ENCODE peak calls at places on chromosomes 16 and 17, in nine cellular contexts. One of them, this sample, is unnamed.

GRCh38 chr17:81002409-81003361 is 11.0 kb downstream of the CHMP6 start:
- DNase-seq in Calu3: peak
- DNase-seq in neural progenitor cell: no peak
- DNase-seq in BE2C: peak
- DNase-seq in CD8-positive, alpha-beta T cell: no peak
- DNase-seq in tibial artery: no peak
- DNase-seq in heart right ventricle: peak
- DNase-seq in Panc1: no peak
- DNase-seq in OCI-LY7: no peak
- DNase-seq in this sample: peak

GRCh38 chr16:79728048-79728922 is 127.7 kb upstream of the MAF start:
- DNase-seq in BE2C: no peak
- DNase-seq in tibial artery: no peak
- DNase-seq in OCI-LY7: no peak
- DNase-seq in heart right ventricle: no peak
- DNase-seq in Calu3: no peak
- DNase-seq in Panc1: no peak
- DNase-seq in CD8-positive, alpha-beta T cell: no peak
- DNase-seq in neural progenitor cell: no peak
- DNase-seq in this sample: no peak

GRCh38 chr17:38326996-38327792 is 16.6 kb downstream of the GPR179 start:
- DNase-seq in neural progenitor cell: no peak
- DNase-seq in OCI-LY7: peak
- DNase-seq in CD8-positive, alpha-beta T cell: no peak
- DNase-seq in Panc1: no peak
- DNase-seq in BE2C: no peak
- DNase-seq in heart right ventricle: no peak
- DNase-seq in tibial artery: no peak
- DNase-seq in Calu3: no peak
- DNase-seq in this sample: no peak

GRCh38 chr16:81748476-81749198 is 30.5 kb upstream of the PLCG2 start:
- DNase-seq in neural progenitor cell: no peak
- DNase-seq in OCI-LY7: peak
- DNase-seq in tibial artery: no peak
- DNase-seq in heart right ventricle: no peak
- DNase-seq in Calu3: no peak
- DNase-seq in Panc1: no peak
- DNase-seq in BE2C: no peak
- DNase-seq in CD8-positive, alpha-beta T cell: no peak
- DNase-seq in this sample: no peak

GRCh38 chr17:50487213-50488096 is 8.8 kb downstream of the RSAD1 start:
- DNase-seq in CD8-positive, alpha-beta T cell: no peak
- DNase-seq in OCI-LY7: no peak
- DNase-seq in BE2C: no peak
- DNase-seq in heart right ventricle: no peak
- DNase-seq in neural progenitor cell: no peak
- DNase-seq in tibial artery: no peak
- DNase-seq in Panc1: no peak
- DNase-seq in Calu3: no peak
- DNase-seq in this sample: peak

GRCh38 chr16:27177031-27177774 is 26.1 kb upstream of the KDM8 start:
- DNase-seq in heart right ventricle: no peak
- DNase-seq in CD8-positive, alpha-beta T cell: no peak
- DNase-seq in Panc1: peak
- DNase-seq in neural progenitor cell: no peak
- DNase-seq in Calu3: no peak
- DNase-seq in OCI-LY7: no peak
- DNase-seq in BE2C: no peak
- DNase-seq in tibial artery: no peak
- DNase-seq in this sample: peak

GRCh38 chr17:494601-495195 is 142.1 kb upstream of the RPH3AL start:
- DNase-seq in neural progenitor cell: no peak
- DNase-seq in tibial artery: no peak
- DNase-seq in CD8-positive, alpha-beta T cell: peak
- DNase-seq in OCI-LY7: no peak
- DNase-seq in Calu3: no peak
- DNase-seq in heart right ventricle: no peak
- DNase-seq in BE2C: no peak
- DNase-seq in Panc1: no peak
- DNase-seq in this sample: no peak

GRCh38 chr16:72961863-72962262 is 86.1 kb downstream of the ZFHX3 start:
- DNase-seq in OCI-LY7: no peak
- DNase-seq in Calu3: no peak
- DNase-seq in neural progenitor cell: no peak
- DNase-seq in heart right ventricle: no peak
- DNase-seq in Panc1: no peak
- DNase-seq in CD8-positive, alpha-beta T cell: no peak
- DNase-seq in BE2C: no peak
- DNase-seq in tibial artery: peak
- DNase-seq in this sample: no peak

GRCh38 chr16:48366165-48367093 is 18.8 kb downstream of the SIAH1 start:
- DNase-seq in CD8-positive, alpha-beta T cell: peak
- DNase-seq in OCI-LY7: peak
- DNase-seq in Calu3: peak
- DNase-seq in neural progenitor cell: peak
- DNase-seq in heart right ventricle: no peak
- DNase-seq in Panc1: peak
- DNase-seq in tibial artery: peak
- DNase-seq in BE2C: peak
- DNase-seq in this sample: peak

GRCh38 chr16:70410736-70411135 is 28.2 kb downstream of the ST3GAL2 start:
- DNase-seq in neural progenitor cell: no peak
- DNase-seq in Panc1: no peak
- DNase-seq in OCI-LY7: no peak
- DNase-seq in Calu3: no peak
- DNase-seq in CD8-positive, alpha-beta T cell: no peak
- DNase-seq in heart right ventricle: no peak
- DNase-seq in tibial artery: no peak
- DNase-seq in BE2C: no peak
- DNase-seq in this sample: no peak

GRCh38 chr16:75529056-75529905 is 6.6 kb downstream of the CHST5 start:
- DNase-seq in Calu3: no peak
- DNase-seq in BE2C: no peak
- DNase-seq in Panc1: no peak
- DNase-seq in tibial artery: no peak
- DNase-seq in CD8-positive, alpha-beta T cell: no peak
- DNase-seq in OCI-LY7: no peak
- DNase-seq in neural progenitor cell: no peak
- DNase-seq in heart right ventricle: no peak
- DNase-seq in this sample: no peak

GRCh38 chr17:63928966-63929695 is 3.0 kb downstream of the CD79B start:
- DNase-seq in Calu3: no peak
- DNase-seq in tibial artery: no peak
- DNase-seq in heart right ventricle: no peak
- DNase-seq in OCI-LY7: no peak
- DNase-seq in CD8-positive, alpha-beta T cell: no peak
- DNase-seq in Panc1: no peak
- DNase-seq in neural progenitor cell: no peak
- DNase-seq in BE2C: no peak
- DNase-seq in this sample: no peak

GRCh38 chr17:45648642-45649041 is 135.5 kb upstream of the CRHR1 start:
- DNase-seq in tibial artery: no peak
- DNase-seq in BE2C: no peak
- DNase-seq in heart right ventricle: no peak
- DNase-seq in neural progenitor cell: peak
- DNase-seq in CD8-positive, alpha-beta T cell: no peak
- DNase-seq in Calu3: peak
- DNase-seq in OCI-LY7: no peak
- DNase-seq in Panc1: no peak
- DNase-seq in this sample: no peak
- TF ChIP-seq CTCF in tibial artery: no peak
- TF ChIP-seq CTCF in BE2C: no peak
- TF ChIP-seq CTCF in heart right ventricle: no peak
- TF ChIP-seq CTCF in neural progenitor cell: peak
- TF ChIP-seq CTCF in CD8-positive, alpha-beta T cell: no peak
- TF ChIP-seq CTCF in Calu3: peak
- TF ChIP-seq CTCF in OCI-LY7: peak
- TF ChIP-seq CTCF in Panc1: no peak
- TF ChIP-seq CTCF in this sample: peak

GRCh38 chr17:67624886-67625656 is 92.7 kb upstream of the NOL11 start:
- DNase-seq in Panc1: no peak
- DNase-seq in BE2C: peak
- DNase-seq in CD8-positive, alpha-beta T cell: no peak
- DNase-seq in tibial artery: no peak
- DNase-seq in heart right ventricle: no peak
- DNase-seq in Calu3: no peak
- DNase-seq in OCI-LY7: no peak
- DNase-seq in neural progenitor cell: no peak
- DNase-seq in this sample: no peak

GRCh38 chr17:67625971-67626370 is 91.8 kb upstream of the NOL11 start:
- DNase-seq in neural progenitor cell: no peak
- DNase-seq in Panc1: no peak
- DNase-seq in Calu3: no peak
- DNase-seq in tibial artery: no peak
- DNase-seq in heart right ventricle: no peak
- DNase-seq in CD8-positive, alpha-beta T cell: no peak
- DNase-seq in OCI-LY7: no peak
- DNase-seq in BE2C: no peak
- DNase-seq in this sample: no peak

GRCh38 chr17:67623767-67624166 is 94.0 kb upstream of the NOL11 start:
- DNase-seq in tibial artery: no peak
- DNase-seq in OCI-LY7: no peak
- DNase-seq in heart right ventricle: no peak
- DNase-seq in neural progenitor cell: no peak
- DNase-seq in Calu3: no peak
- DNase-seq in CD8-positive, alpha-beta T cell: no peak
- DNase-seq in Panc1: no peak
- DNase-seq in BE2C: no peak
- DNase-seq in this sample: no peak

GRCh38 chr17:67629963-67630320 is 87.8 kb upstream of the NOL11 start:
- DNase-seq in heart right ventricle: no peak
- DNase-seq in tibial artery: no peak
- DNase-seq in CD8-positive, alpha-beta T cell: no peak
- DNase-seq in BE2C: no peak
- DNase-seq in neural progenitor cell: peak
- DNase-seq in OCI-LY7: peak
- DNase-seq in Calu3: no peak
- DNase-seq in Panc1: no peak
- DNase-seq in this sample: peak

GRCh38 chr17:67628580-67629013 is 89.1 kb upstream of the NOL11 start:
- DNase-seq in BE2C: peak
- DNase-seq in neural progenitor cell: peak
- DNase-seq in tibial artery: no peak
- DNase-seq in Calu3: no peak
- DNase-seq in heart right ventricle: peak
- DNase-seq in CD8-positive, alpha-beta T cell: no peak
- DNase-seq in OCI-LY7: peak
- DNase-seq in Panc1: no peak
- DNase-seq in this sample: no peak
- TF ChIP-seq CTCF in BE2C: peak
- TF ChIP-seq CTCF in neural progenitor cell: peak
- TF ChIP-seq CTCF in tibial artery: no peak
- TF ChIP-seq CTCF in Calu3: no peak
- TF ChIP-seq CTCF in heart right ventricle: no peak
- TF ChIP-seq CTCF in CD8-positive, alpha-beta T cell: no peak
- TF ChIP-seq CTCF in OCI-LY7: peak
- TF ChIP-seq CTCF in Panc1: peak
- TF ChIP-seq CTCF in this sample: peak

GRCh38 chr16:17927015-17927414 is 409.5 kb downstream of the NPIPA8 start:
- DNase-seq in Panc1: no peak
- DNase-seq in tibial artery: no peak
- DNase-seq in heart right ventricle: no peak
- DNase-seq in BE2C: no peak
- DNase-seq in CD8-positive, alpha-beta T cell: no peak
- DNase-seq in OCI-LY7: no peak
- DNase-seq in neural progenitor cell: no peak
- DNase-seq in Calu3: no peak
- DNase-seq in this sample: no peak

GRCh38 chr16:17917316-17918019 is 419.1 kb downstream of the NPIPA8 start:
- DNase-seq in neural progenitor cell: no peak
- DNase-seq in heart right ventricle: no peak
- DNase-seq in CD8-positive, alpha-beta T cell: no peak
- DNase-seq in Panc1: no peak
- DNase-seq in Calu3: no peak
- DNase-seq in OCI-LY7: no peak
- DNase-seq in BE2C: no peak
- DNase-seq in tibial artery: no peak
- DNase-seq in this sample: no peak

DNA sequence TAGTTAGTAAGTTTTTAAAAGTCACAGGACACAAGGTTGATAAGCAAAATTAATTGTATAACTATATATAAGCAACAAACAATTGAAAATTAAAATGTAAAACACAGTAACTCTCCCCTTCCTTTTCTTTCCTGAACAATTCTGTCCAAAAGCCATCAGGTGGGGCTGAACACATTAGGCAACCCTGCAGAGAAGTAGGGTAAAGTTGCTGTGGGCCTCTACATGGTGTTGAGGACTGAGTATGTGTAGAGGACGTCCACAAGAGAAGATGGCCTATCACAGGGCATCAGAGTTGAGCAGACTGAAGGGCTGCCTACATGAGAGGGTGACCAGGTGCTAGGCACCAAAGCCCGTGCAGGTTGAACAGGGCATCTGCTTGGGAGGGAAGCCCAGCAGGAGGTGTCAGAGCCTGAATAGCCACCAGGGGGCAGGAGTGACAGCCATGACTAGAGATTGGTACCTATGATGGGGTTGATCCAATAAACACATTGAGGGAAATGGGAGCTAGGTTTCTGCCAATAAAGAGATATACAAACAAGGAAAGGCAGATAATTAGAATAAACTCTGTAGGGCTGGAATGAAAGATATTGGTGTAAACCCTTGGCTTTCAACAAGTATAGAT is 415.1 kb downstream of the NPIPA8 start:
- DNase-seq in Calu3: peak
- DNase-seq in neural progenitor cell: peak
- DNase-seq in OCI-LY7: peak
- DNase-seq in tibial artery: no peak
- DNase-seq in Panc1: peak
- DNase-seq in CD8-positive, alpha-beta T cell: peak
- DNase-seq in BE2C: peak
- DNase-seq in heart right ventricle: no peak
- DNase-seq in this sample: no peak
- TF ChIP-seq CTCF in Calu3: peak
- TF ChIP-seq CTCF in neural progenitor cell: peak
- TF ChIP-seq CTCF in OCI-LY7: peak
- TF ChIP-seq CTCF in tibial artery: no peak
- TF ChIP-seq CTCF in Panc1: peak
- TF ChIP-seq CTCF in CD8-positive, alpha-beta T cell: peak
- TF ChIP-seq CTCF in BE2C: peak
- TF ChIP-seq CTCF in heart right ventricle: peak
- TF ChIP-seq CTCF in this sample: peak

GRCh38 chr16:59412275-59412841 is 678.2 kb upstream of the GOT2 start:
- DNase-seq in neural progenitor cell: peak
- DNase-seq in Calu3: no peak
- DNase-seq in CD8-positive, alpha-beta T cell: no peak
- DNase-seq in Panc1: peak
- DNase-seq in heart right ventricle: no peak
- DNase-seq in OCI-LY7: no peak
- DNase-seq in BE2C: no peak
- DNase-seq in tibial artery: no peak
- DNase-seq in this sample: peak
- TF ChIP-seq CTCF in neural progenitor cell: peak
- TF ChIP-seq CTCF in Calu3: no peak
- TF ChIP-seq CTCF in CD8-positive, alpha-beta T cell: no peak
- TF ChIP-seq CTCF in Panc1: peak
- TF ChIP-seq CTCF in heart right ventricle: no peak
- TF ChIP-seq CTCF in OCI-LY7: peak
- TF ChIP-seq CTCF in BE2C: no peak
- TF ChIP-seq CTCF in tibial artery: no peak
- TF ChIP-seq CTCF in this sample: peak

This sample was measured in HFFc6.